ENCODE peak calls at places on chromosomes 2 and 18, in eight cellular contexts. Q, S, E, O, M, F, J and I are unnamed samples.

GRCh38 chr2:5560981-5561380 is 131.2 kb upstream of the SOX11 start:
- DNase-seq in Q (peak; percentile 77), S (no peak), E (no peak), O (no peak), M (no peak), F (no peak), J (no peak), I (no peak)

GRCh38 chr2:183799761-183800160 is 675.5 kb downstream of the NUP35 start:
- DNase-seq in Q (no peak), S (no peak), E (no peak), O (no peak), M (no peak), F (no peak), J (no peak), I (no peak)

GRCh38 chr2:3643371-3644245 is 14.4 kb upstream of the ALLC start:
- DNase-seq in Q (no peak), S (no peak), E (no peak), O (no peak), M (no peak), F (no peak), J (no peak), I (peak; percentile 81)

GRCh38 chr2:118489712-118490255 is 357.7 kb downstream of the EN1 start:
- DNase-seq in Q (no peak), S (no peak), E (no peak), O (no peak), M (no peak), F (no peak), J (no peak), I (no peak)

GRCh38 chr2:152826880-152827279 is 108.5 kb downstream of the ARL6IP6 start:
- DNase-seq in Q (no peak), S (peak; percentile 52), E (no peak), O (no peak), M (no peak), F (no peak), J (no peak), I (no peak)

GRCh38 chr2:32424739-32425138 is 67.9 kb downstream of the BIRC6 start:
- DNase-seq in Q (no peak), S (no peak), E (no peak), O (no peak), M (no peak), F (no peak), J (no peak), I (no peak)

GRCh38 chr18:56550121-56550520 is 88.3 kb downstream of the TXNL1 start:
- DNase-seq in Q (no peak), S (no peak), E (no peak), O (no peak), M (no peak), F (no peak), J (no peak), I (no peak)

GRCh38 chr2:241641631-241642030 is 4.1 kb downstream of the ATG4B start:
- DNase-seq in Q (no peak), S (no peak), E (peak; percentile 26), O (no peak), M (no peak), F (no peak), J (no peak), I (no peak)

GRCh38 chr2:71070294-71071025 is 2.0 kb downstream of the NAGK start:
- DNase-seq in Q (peak; percentile 65), S (peak; percentile 78), E (no peak), O (no peak), M (no peak), F (no peak), J (peak; percentile 76), I (no peak)

GRCh38 chr2:159921752-159922404 is 123.9 kb upstream of the CD302 start:
- DNase-seq in Q (peak; percentile 81), S (peak; percentile 52), E (peak; percentile 88), O (peak; percentile 48), M (peak; percentile 59), F (no peak), J (peak; percentile 78), I (no peak)

GRCh38 chr2:136025057-136025973 is 39.9 kb upstream of the DARS1 start:
- DNase-seq in Q (peak; percentile 68), S (peak; percentile 77), E (peak; percentile 81), O (no peak), M (peak; percentile 45), F (peak; percentile 25), J (peak; percentile 61), I (no peak)

GRCh38 chr2:230537531-230537976 is 121.6 kb downstream of the SP100 start:
- DNase-seq in Q (no peak), S (no peak), E (no peak), O (no peak), M (no peak), F (no peak), J (peak; percentile 33), I (no peak)

DNA sequence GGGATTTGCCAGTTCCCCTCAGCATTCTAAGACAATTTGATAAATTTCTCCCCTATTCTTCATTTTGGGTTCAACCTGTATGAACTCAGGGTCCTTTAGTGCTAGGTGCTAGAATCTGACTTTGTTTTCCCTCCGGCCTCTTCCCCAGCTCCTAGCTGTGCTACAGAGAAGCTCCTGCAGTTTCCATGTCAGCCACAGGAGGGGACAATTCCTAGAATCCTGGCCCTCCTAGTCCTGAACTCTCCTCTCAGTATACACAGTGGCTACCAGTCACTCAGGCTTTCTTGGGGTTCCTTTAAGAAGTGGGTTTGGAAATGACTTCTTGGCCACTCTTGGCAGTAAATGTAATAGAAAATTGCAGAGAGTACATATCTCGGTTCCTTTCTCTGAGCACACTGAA is 4.9 kb upstream of the CHST10 start:
- DNase-seq in Q (peak; percentile 69), S (peak; percentile 49), E (no peak), O (no peak), M (no peak), F (no peak), J (no peak), I (no peak)
- TF ChIP-seq CTCF in Q (peak; percentile 85), S (peak; percentile 75), E (peak; percentile 32), O (no peak), M (peak; percentile 27), F (peak; percentile 71), J (no peak), I (peak; percentile 77)

DNA sequence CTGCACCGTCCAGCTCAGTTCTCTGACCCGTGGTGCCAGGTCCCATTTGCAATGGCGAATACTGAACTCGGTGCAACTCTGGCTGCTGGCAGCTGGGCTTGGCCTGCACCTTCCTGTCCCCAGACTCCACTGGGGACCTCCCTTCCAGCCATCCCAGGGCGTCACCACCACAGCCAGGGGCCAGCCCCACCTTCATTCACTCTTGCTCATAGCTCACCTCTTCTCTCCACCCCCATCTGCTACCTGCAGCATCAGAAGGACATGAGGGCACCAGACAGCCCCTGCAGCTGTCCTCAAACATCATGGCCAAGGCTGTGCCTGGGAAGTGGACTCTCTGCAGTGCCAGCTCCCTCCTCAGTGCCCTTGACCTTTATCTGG is 16.2 kb upstream of the ALPI start:
- DNase-seq in Q (no peak), S (no peak), E (peak; percentile 37), O (no peak), M (no peak), F (no peak), J (no peak), I (no peak)
- TF ChIP-seq CTCF in Q (peak; percentile 20), S (peak; percentile 31), E (no peak), O (no peak), M (peak; percentile 2), F (peak; percentile 11), J (peak; percentile 41), I (peak; percentile 70)

DNA sequence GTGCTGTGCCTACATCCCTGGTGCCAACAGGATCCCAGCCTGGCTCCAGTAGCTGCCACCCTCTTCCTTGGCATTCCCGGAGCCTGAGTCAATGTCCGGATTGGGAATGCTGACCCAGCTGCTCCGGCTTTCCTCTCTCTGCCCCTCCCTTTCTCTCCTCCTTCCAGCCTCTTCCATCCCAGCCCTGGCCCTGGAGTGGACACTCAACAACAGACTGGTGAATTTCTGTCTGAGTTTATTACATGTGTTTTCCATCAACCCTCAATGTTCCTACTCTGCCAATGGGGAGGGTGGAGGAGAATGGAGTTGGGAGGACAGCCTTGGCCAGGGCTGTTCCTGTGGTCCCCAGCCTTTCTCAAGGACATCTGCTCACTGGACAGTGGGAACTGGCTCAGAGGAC is 917 bp upstream of the PRKAG3 start:
- DNase-seq in Q (no peak), S (peak; percentile 29), E (no peak), O (no peak), M (no peak), F (no peak), J (no peak), I (no peak)
- TF ChIP-seq CTCF in Q (no peak), S (no peak), E (no peak), O (no peak), M (no peak), F (no peak), J (no peak), I (no peak)

GRCh38 chr2:218979846-218980738 is 4.9 kb downstream of the FEV start:
- DNase-seq in Q (peak; percentile 82), S (peak; percentile 82), E (peak; percentile 92), O (peak; percentile 68), M (peak; percentile 80), F (peak; percentile 33), J (peak; percentile 90), I (peak; percentile 95)

GRCh38 chr2:218981390-218982311 is 3.3 kb downstream of the FEV start:
- DNase-seq in Q (no peak), S (peak; percentile 64), E (peak; percentile 76), O (no peak), M (peak; percentile 43), F (no peak), J (peak; percentile 55), I (peak; percentile 82)

GRCh38 chr2:218982312-218983262 is 2.4 kb downstream of the FEV start:
- DNase-seq in Q (no peak), S (no peak), E (peak; percentile 70), O (no peak), M (no peak), F (no peak), J (no peak), I (peak; percentile 71)

GRCh38 chr2:218983263-218983970 is 1.6 kb downstream of the FEV start:
- DNase-seq in Q (no peak), S (no peak), E (peak; percentile 34), O (no peak), M (no peak), F (no peak), J (no peak), I (peak; percentile 49)

GRCh38 chr2:218980800-218981389 is 4.1 kb downstream of the FEV start:
- DNase-seq in Q (no peak), S (no peak), E (peak; percentile 47), O (no peak), M (no peak), F (no peak), J (no peak), I (peak; percentile 55)
- TF ChIP-seq CTCF in Q (no peak), S (no peak), E (no peak), O (no peak), M (no peak), F (no peak), J (no peak), I (no peak)

GRCh38 chr2:197674546-197674945 is 841 bp downstream of the RFTN2 start:
- DNase-seq in Q (peak; percentile 42), S (no peak), E (no peak), O (no peak), M (no peak), F (no peak), J (no peak), I (no peak)
- TF ChIP-seq CTCF in Q (no peak), S (no peak), E (no peak), O (no peak), M (no peak), F (no peak), J (no peak), I (no peak)

DNA sequence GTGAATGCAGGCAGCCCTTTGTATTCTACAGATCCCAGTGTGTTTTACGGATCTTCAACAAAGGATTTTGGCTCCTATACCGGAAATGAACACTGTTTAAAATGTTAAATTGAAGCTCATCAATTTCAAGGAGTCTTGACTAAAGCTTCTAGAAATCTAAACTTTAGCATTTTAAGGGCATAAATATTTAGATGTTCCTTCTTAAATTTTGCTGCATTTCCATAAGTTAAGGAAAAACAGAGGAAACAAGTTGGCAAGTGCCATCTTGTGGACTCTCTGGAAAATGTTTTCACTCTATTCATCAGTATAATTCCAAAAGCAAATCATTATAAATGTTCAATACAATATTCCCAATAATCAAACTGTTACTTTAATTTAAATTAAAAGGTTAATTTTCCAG is 19.6 kb downstream of the CHN1 start:
- DNase-seq in Q (peak; percentile 65), S (peak; percentile 38), E (no peak), O (no peak), M (no peak), F (no peak), J (no peak), I (no peak)
- TF ChIP-seq CTCF in Q (peak; percentile 63), S (peak; percentile 58), E (peak; percentile 46), O (no peak), M (peak; percentile 8), F (no peak), J (no peak), I (peak; percentile 98)